ENCODE peak calls at places on chromosome 17, in four cellular contexts. Q, S, E and M are unnamed samples.

GRCh38 chr17:42386784-42387183 is 1.5 kb downstream of the STAT3 start:
- DNase-seq in Q (no peak), S (no peak), E (no peak), M (no peak)

GRCh38 chr17:83062011-83062817 is 17.2 kb upstream of the METRNL start:
- DNase-seq in Q (no peak), S (no peak), E (no peak), M (no peak)

GRCh38 chr17:29175349-29175748 is 4.8 kb downstream of the MYO18A start:
- DNase-seq in Q (no peak), S (no peak), E (no peak), M (no peak)

GRCh38 chr17:73138541-73139138 is 26.2 kb upstream of the SSTR2 start:
- DNase-seq in Q (no peak), S (no peak), E (no peak), M (no peak)

GRCh38 chr17:59367657-59368045 is 36.2 kb downstream of the YPEL2 start:
- DNase-seq in Q (no peak), S (no peak), E (no peak), M (no peak)

GRCh38 chr17:83079340-83079747 is at the start of gene METRNL:
- DNase-seq in Q (peak; percentile 50), S (no peak), E (peak; percentile 79), M (peak; percentile 80)

GRCh38 chr17:77451894-77452852 is 311.4 kb downstream of the SEC14L1 start:
- DNase-seq in Q (peak; percentile 72), S (no peak), E (peak; percentile 57), M (no peak)

GRCh38 chr17:17537311-17538099 is 41.3 kb upstream of the RASD1 start:
- DNase-seq in Q (peak; percentile 37), S (no peak), E (no peak), M (no peak)

GRCh38 chr17:40022961-40023541 is 7.8 kb downstream of the CSF3 start:
- DNase-seq in Q (no peak), S (no peak), E (no peak), M (no peak)

GRCh38 chr17:78528541-78528940 is 48.7 kb downstream of the DNAH17 start:
- DNase-seq in Q (no peak), S (no peak), E (peak; percentile 55), M (no peak)

GRCh38 chr17:51097708-51098446 is 22.8 kb downstream of the SPAG9 start:
- DNase-seq in Q (no peak), S (no peak), E (no peak), M (no peak)

GRCh38 chr17:82890926-82891678 is 51.3 kb upstream of the ZNF750 start:
- DNase-seq in Q (no peak), S (no peak), E (no peak), M (no peak)

GRCh38 chr17:73423806-73424205 is 112.0 kb upstream of the CDC42EP4 start:
- DNase-seq in Q (no peak), S (no peak), E (no peak), M (no peak)

GRCh38 chr17:62565817-62566216 is 61.7 kb upstream of the MRC2 start:
- DNase-seq in Q (peak; percentile 86), S (no peak), E (no peak), M (no peak)

GRCh38 chr17:15260376-15261062 is 4.6 kb downstream of the PMP22 start:
- DNase-seq in Q (peak; percentile 88), S (no peak), E (peak; percentile 81), M (peak; percentile 92)

GRCh38 chr17:79557724-79558572 is 52.9 kb downstream of the RBFOX3 start:
- DNase-seq in Q (no peak), S (no peak), E (no peak), M (no peak)

GRCh38 chr17:73419896-73420295 is 108.1 kb upstream of the CDC42EP4 start:
- DNase-seq in Q (peak; percentile 4), S (no peak), E (no peak), M (no peak)

GRCh38 chr17:29412780-29413565 is 22.8 kb downstream of the TAOK1 start:
- DNase-seq in Q (peak; percentile 78), S (no peak), E (no peak), M (peak; percentile 33)

GRCh38 chr17:3659541-3660111 is 8.8 kb downstream of the TAX1BP3 start:
- DNase-seq in Q (peak; percentile 83), S (no peak), E (no peak), M (no peak)
- TF ChIP-seq CHD1 in Q (no peak), S (no peak), E (no peak), M (no peak)

DNA sequence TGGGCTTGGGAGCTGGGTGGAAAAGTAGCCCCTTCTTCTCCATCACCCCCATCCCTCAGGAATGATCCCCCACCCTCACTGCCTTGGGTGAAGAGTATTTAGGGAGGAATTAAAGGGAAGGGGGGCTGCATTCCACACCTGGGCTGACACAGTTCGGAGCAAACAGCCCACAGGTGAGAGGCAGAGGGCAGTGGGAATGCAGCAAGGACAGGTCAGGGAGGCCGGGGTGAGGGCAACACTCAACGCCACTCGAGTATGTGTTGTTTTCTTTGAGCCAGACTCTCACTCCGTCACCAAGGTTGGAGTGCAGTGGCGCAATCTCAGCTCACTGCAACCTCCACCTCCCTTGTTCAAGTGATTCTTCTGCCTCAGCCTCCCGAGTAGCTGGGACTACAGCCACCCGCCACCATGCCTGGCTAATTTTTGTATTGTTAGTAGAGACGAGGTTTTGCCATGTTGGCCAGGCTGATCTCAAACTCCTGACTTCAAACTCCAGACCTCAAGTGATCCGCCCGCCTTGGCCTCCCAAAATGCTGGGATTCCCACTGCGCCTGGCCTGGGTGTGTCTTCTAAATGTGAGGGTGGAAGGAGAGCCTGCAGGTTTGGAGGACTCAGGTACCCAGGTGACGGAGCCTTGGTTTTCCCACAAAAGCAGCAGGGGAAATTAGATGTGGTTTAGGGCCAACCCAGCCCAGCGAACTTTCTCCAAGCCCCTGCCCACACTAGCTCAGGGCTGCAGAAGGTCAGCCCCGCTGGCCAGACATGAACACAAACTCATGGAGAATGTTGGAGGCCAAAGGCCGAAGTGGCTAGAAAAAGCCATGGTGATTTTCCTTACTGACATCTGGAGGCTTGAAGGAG is 21.2 kb upstream of the ITGA3 start:
- DNase-seq in Q (no peak), S (no peak), E (no peak), M (no peak)
- TF ChIP-seq CHD1 in Q (no peak), S (no peak), E (no peak), M (no peak)

GRCh38 chr17:61144876-61145564 is 254.6 kb upstream of the TBX2 start:
- DNase-seq in Q (no peak), S (no peak), E (peak; percentile 12), M (no peak)
- TF ChIP-seq CHD1 in Q (no peak), S (no peak), E (no peak), M (no peak)

GRCh38 chr17:10843806-10844205 is 5.9 kb upstream of the PIRT start:
- DNase-seq in Q (no peak), S (no peak), E (peak; percentile 2), M (no peak)
- TF ChIP-seq CHD1 in Q (no peak), S (no peak), E (no peak), M (no peak)

GRCh38 chr17:34354637-34355036 is 1.6 kb upstream of the CCL13 start:
- DNase-seq in Q (peak; percentile 70), S (no peak), E (no peak), M (no peak)
- TF ChIP-seq CHD1 in Q (no peak), S (no peak), E (no peak), M (no peak)

GRCh38 chr17:36947922-36948716 is 635 bp upstream of the AATF start:
- DNase-seq in Q (no peak), S (no peak), E (no peak), M (no peak)
- TF ChIP-seq CHD1 in Q (no peak), S (no peak), E (no peak), M (no peak)

DNA sequence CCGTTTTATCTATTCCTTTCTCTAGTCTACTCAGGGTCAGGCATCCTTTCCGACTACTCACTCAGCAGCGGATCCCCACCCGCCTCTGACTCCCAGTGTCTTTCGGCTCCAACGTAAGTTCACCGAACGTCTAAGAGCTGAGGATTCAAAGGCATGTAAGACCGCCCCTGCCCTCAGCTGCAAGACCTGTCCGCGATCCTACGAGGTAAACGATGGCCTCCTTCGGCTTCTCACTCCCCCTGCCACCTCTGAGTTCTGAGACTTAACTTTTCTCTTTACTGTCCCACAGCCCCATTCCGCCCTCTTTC is 337 bp downstream of the SUPT4H1 start:
- DNase-seq in Q (no peak), S (no peak), E (no peak), M (no peak)
- TF ChIP-seq CHD1 in Q (no peak), S (no peak), E (no peak), M (no peak)